ENCODE peak calls at places on chromosomes 2 and 18, in nine cellular contexts. O is HCT116, G is SK-N-SH, V is transverse colon, N is H1, L is esophagus muscularis mucosa, B is GM23338, M is upper lobe of left lung, Q is HepG2. U is an unnamed sample.

GRCh38 chr2:24913896-24914295 is 6.1 kb downstream of the ADCY3 start:
- DNase-seq in V (no peak), G (no peak), B (peak; percentile 74), M (no peak), N (no peak), L (no peak), Q (no peak), O (no peak), U (no peak)

GRCh38 chr2:143026411-143027054 is 102.7 kb upstream of the ARHGAP15 start:
- DNase-seq in G (no peak), B (peak; percentile 56), L (no peak), M (no peak), Q (no peak), N (no peak), V (no peak), O (no peak), U (no peak)

GRCh38 chr18:21327101-21327500 is 85.1 kb downstream of the GREB1L start:
- DNase-seq in O (no peak), L (no peak), M (no peak), Q (no peak), B (peak; percentile 67), G (no peak), V (no peak), N (no peak), U (no peak)

GRCh38 chr2:178700922-178701342 is 106.3 kb downstream of the TTN start:
- DNase-seq in G (peak; percentile 30), B (peak; percentile 77), V (no peak), M (no peak), Q (peak; percentile 20), N (no peak), L (no peak), O (peak; percentile 15), U (no peak)

GRCh38 chr2:176768185-176768584 is 444.4 kb upstream of the HNRNPA3 start:
- DNase-seq in N (no peak), G (no peak), M (no peak), V (peak; percentile 36), B (no peak), L (no peak), Q (no peak), O (no peak), U (no peak)

GRCh38 chr2:210128961-210129360 is 42.2 kb downstream of the KANSL1L start:
- DNase-seq in N (no peak), Q (peak; percentile 16), B (peak; percentile 14), L (no peak), M (no peak), G (no peak), V (peak; percentile 36), O (no peak), U (peak; percentile 66)

GRCh38 chr18:8215741-8216140 is 393.5 kb upstream of the RAB12 start:
- DNase-seq in L (no peak), M (no peak), N (no peak), V (no peak), G (no peak), O (no peak), B (peak; percentile 51), Q (no peak), U (no peak)

GRCh38 chr2:231336236-231336635 is 59.3 kb upstream of the B3GNT7 start:
- DNase-seq in V (no peak), G (no peak), L (no peak), M (no peak), B (no peak), N (no peak), O (no peak), Q (no peak), U (no peak)

DNA sequence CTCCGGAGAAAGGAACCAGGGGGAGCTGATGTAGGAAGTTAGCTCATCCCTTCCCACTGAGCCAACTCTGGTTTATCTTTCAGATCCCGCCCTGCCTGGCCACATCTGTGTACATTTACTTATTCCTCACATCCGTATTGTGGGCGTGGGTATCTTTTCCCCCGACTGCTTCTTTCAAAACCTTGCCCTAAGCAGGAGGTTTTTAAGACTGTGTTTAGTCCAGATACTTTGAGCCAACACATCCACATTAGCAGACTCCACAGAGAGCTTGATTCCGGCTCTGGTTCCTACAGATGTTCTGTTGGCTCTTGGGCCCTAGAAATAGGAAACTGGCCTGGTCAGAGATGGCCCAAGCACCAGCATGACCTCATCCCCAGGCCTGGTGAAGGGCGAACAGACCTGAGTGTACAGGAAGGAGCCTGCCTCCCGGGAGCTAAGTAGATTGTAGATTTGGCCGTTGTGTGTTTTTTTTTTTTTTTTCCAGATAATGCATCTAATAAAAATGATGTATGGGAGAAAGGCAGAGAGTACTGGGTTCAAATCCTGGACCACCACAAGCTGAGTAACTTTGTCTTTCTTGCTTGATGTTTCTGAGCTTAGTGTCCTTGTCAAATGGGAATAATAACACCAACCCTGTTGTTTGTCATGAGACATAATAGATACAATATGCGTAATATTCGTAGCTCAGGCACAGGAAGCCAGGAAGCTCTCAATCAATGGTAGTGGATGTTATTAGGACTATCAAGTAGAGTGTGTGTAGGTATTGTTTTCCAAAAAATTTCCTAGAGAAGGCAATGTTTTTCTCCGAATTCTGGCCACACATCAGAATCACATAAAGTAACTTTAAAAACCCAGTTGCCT is 92.3 kb downstream of the PRKCE start:
- DNase-seq in L (no peak), N (no peak), V (peak; percentile 25), Q (no peak), G (peak; percentile 79), M (no peak), O (no peak), B (no peak), U (no peak)
- TF ChIP-seq CTCF in L (no peak), N (no peak), V (no peak), Q (no peak), G (no peak), M (no peak), O (no peak), B (no peak), U (no peak)

GRCh38 chr2:217685255-217685605 is 317.6 kb downstream of the TNS1 start:
- DNase-seq in M (peak; percentile 88), O (peak; percentile 26), Q (peak; percentile 65), G (no peak), B (peak; percentile 30), V (peak; percentile 29), L (no peak), N (no peak), U (peak; percentile 56)

GRCh38 chr2:217684431-217685254 is 318.2 kb downstream of the TNS1 start:
- DNase-seq in G (peak; percentile 9), M (no peak), B (no peak), O (no peak), V (no peak), N (no peak), L (no peak), Q (no peak), U (no peak)

GRCh38 chr2:217680376-217680775 is 322.4 kb downstream of the TNS1 start:
- DNase-seq in B (peak; percentile 35), Q (no peak), O (no peak), V (no peak), M (no peak), L (no peak), G (no peak), N (no peak), U (no peak)

GRCh38 chr2:217687771-217688170 is 315.0 kb downstream of the TNS1 start:
- DNase-seq in L (no peak), B (no peak), V (no peak), G (no peak), O (no peak), M (no peak), Q (no peak), N (no peak), U (no peak)

DNA sequence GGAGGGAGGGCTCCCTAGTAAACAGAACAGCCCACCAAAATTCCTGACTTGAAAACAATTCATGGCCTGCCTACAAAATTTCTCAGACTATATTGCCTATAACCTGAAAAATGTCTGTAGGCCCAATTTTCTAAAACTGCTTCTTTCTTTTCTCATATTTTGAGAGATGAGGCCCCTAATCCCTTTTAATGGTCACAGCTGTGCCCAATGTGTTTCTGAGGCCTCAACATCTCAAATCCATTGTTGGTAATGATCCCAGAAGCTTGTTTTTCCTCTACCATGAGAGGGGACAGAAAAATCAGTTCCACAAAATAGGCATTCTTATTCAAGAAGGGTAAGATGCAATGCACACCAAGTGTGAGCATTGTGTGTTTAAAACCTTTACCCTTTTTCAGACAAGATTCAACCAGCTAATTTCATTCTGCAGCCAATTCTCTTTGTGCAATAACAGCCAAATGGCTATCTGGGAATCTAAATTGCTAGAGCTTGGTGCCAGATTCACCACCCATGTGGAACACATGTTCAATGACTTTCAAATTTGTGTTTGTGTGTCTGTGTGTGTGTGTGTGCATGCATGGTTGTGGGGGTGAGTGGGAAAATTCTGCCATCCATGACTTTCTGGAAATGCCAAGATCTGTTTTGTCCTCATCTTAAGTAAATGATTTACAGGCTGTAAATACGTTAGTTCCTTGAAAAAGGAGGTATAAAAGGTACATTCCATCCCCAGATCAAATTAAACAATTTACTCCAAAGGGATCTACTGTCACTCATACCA is 319.5 kb downstream of the TNS1 start:
- DNase-seq in Q (no peak), O (no peak), B (no peak), N (no peak), G (no peak), M (no peak), V (no peak), L (no peak), U (no peak)
- H3K27ac ChIP-seq in Q (no peak overlapping the region), O (no peak overlapping the region), B (no peak overlapping the region), N (no peak overlapping the region), G (no peak overlapping the region), M (no peak overlapping the region), V (peak overlapping the region; percentile 70), L (peak overlapping the region; percentile 69), U (no peak overlapping the region)

GRCh38 chr2:3491716-3492474 is 27.4 kb downstream of the ADI1 start:
- DNase-seq in M (no peak), Q (no peak), V (no peak), N (no peak), B (no peak), O (no peak), L (no peak), G (peak; percentile 18), U (peak; percentile 16)

GRCh38 chr2:3495956-3496355 is 23.4 kb downstream of the ADI1 start:
- DNase-seq in M (no peak), G (no peak), O (no peak), B (no peak), L (no peak), V (no peak), Q (no peak), N (no peak), U (no peak)

GRCh38 chr2:3492951-3493609 is 26.3 kb downstream of the ADI1 start:
- DNase-seq in G (peak; percentile 37), L (no peak), Q (peak; percentile 64), O (no peak), M (no peak), V (no peak), B (no peak), N (no peak), U (peak; percentile 23)

GRCh38 chr2:3493610-3493997 is 25.7 kb downstream of the ADI1 start:
- DNase-seq in G (peak; percentile 87), O (no peak), N (peak; percentile 21), V (no peak), L (no peak), M (no peak), B (peak; percentile 60), Q (peak; percentile 72), U (no peak)

DNA sequence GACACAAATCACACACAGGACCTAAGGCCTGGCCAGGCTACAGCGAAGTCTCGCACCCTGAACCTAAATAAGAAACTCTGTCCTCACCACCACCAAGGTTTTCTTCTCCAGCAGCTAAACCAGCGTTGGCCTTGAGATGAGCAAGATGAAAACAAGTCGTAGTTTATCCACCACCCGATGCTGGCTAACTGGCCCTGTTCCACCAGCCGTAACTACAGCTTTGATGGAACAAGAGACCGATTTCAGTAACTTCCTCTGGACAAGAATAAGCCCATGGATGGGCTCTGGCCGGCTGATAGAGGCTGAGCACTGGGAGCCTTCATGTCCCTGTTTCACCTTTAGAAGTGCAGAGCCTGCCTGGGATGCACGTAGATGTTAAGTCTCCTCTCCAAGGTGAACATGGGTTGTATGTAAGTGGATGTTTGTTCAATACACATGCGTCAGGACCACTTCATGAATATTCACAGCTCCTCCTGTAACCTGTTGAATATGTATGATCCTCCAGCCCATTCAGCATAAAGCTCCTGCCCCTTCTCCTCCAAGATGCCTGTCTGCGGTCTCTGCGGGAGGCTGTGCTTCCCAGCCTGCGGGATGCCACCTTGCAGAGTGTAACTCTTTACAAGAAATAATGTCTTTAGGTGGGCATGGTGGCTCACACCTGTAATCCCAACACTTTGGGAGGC is 24.2 kb downstream of the ADI1 start:
- DNase-seq in G (peak; percentile 7), N (no peak), O (no peak), M (no peak), L (no peak), Q (no peak), B (no peak), V (no peak), U (no peak)
- TF ChIP-seq POLR2AphosphoS5 in G (no peak), N (no peak), O (no peak), M (no peak), L (no peak), Q (no peak), B (no peak), V (no peak), U (no peak)

GRCh38 chr18:10194592-10194991 is 259.8 kb upstream of the APCDD1 start:
- DNase-seq in L (no peak), G (no peak), N (no peak), V (no peak), O (no peak), B (no peak), M (no peak), Q (no peak), U (no peak)
- TF ChIP-seq CTCF in L (no peak), G (peak; percentile 7), N (peak; percentile 25), V (no peak), O (no peak), B (peak; percentile 12), M (no peak), Q (no peak), U (no peak)

U was measured in stomach.